ENCODE peak calls at places on chromosomes 16 and 17, in ten cellular contexts. J, P, K, H, L, E, R, G, V and F are unnamed samples.

GRCh38 chr16:2782583-2783351 is 4.6 kb downstream of the PRSS33 start:
- DNase-seq in J (no peak), P (peak), K (no peak), H (peak), L (no peak), E (no peak), R (no peak), G (no peak), V (no peak), F (no peak)

GRCh38 chr16:8919934-8920465 is 37.8 kb downstream of the LITAFD start:
- DNase-seq in J (no peak), P (no peak), K (no peak), H (no peak), L (no peak), E (no peak), R (peak), G (no peak), V (no peak), F (no peak)

GRCh38 chr16:81493755-81494433 is 49.3 kb downstream of the CMIP start:
- DNase-seq in J (no peak), P (no peak), K (no peak), H (no peak), L (no peak), E (peak), R (no peak), G (peak), V (peak), F (peak)

GRCh38 chr17:3472137-3472536 is 518 bp upstream of the SPATA22 start:
- DNase-seq in J (no peak), P (no peak), K (no peak), H (no peak), L (no peak), E (no peak), R (no peak), G (no peak), V (no peak), F (no peak)

GRCh38 chr16:17561056-17561455 is 90.3 kb upstream of the XYLT1 start:
- DNase-seq in J (no peak), P (no peak), K (no peak), H (no peak), L (no peak), E (no peak), R (no peak), G (no peak), V (no peak), F (no peak)

GRCh38 chr17:22703204-22703603 is 1010.9 kb downstream of the KCNJ18 start:
- DNase-seq in J (no peak), P (no peak), K (no peak), H (no peak), L (no peak), E (peak), R (no peak), G (no peak), V (no peak), F (no peak)

GRCh38 chr17:8375738-8376259 is 705 bp downstream of the KRABD2 start:
- DNase-seq in J (no peak), P (no peak), K (no peak), H (no peak), L (no peak), E (no peak), R (no peak), G (no peak), V (no peak), F (peak)

GRCh38 chr16:76931186-76931585 is 259.8 kb upstream of the MON1B start:
- DNase-seq in J (no peak), P (no peak), K (no peak), H (no peak), L (no peak), E (no peak), R (no peak), G (no peak), V (no peak), F (peak)

GRCh38 chr17:30368896-30369720 is 9.6 kb upstream of the CPD start:
- DNase-seq in J (no peak), P (no peak), K (no peak), H (no peak), L (no peak), E (no peak), R (no peak), G (no peak), V (no peak), F (no peak)

GRCh38 chr17:30376621-30377452 is 1.9 kb upstream of the CPD start:
- DNase-seq in J (no peak), P (peak), K (no peak), H (peak), L (peak), E (peak), R (no peak), G (peak), V (peak), F (peak)

GRCh38 chr17:30369995-30370394 is 8.7 kb upstream of the CPD start:
- DNase-seq in J (no peak), P (no peak), K (no peak), H (no peak), L (no peak), E (no peak), R (no peak), G (no peak), V (no peak), F (peak)

GRCh38 chr17:30375661-30376060 is 3.1 kb upstream of the CPD start:
- DNase-seq in J (no peak), P (no peak), K (no peak), H (no peak), L (no peak), E (peak), R (no peak), G (no peak), V (no peak), F (peak)

GRCh38 chr17:30372755-30373154 is 6.0 kb upstream of the CPD start:
- DNase-seq in J (no peak), P (no peak), K (no peak), H (no peak), L (no peak), E (no peak), R (no peak), G (no peak), V (peak), F (peak)
- TF ChIP-seq CTCF in J (no peak), P (no peak), K (peak), H (no peak), L (no peak), E (no peak), R (no peak), G (no peak), V (peak), F (peak)

DNA sequence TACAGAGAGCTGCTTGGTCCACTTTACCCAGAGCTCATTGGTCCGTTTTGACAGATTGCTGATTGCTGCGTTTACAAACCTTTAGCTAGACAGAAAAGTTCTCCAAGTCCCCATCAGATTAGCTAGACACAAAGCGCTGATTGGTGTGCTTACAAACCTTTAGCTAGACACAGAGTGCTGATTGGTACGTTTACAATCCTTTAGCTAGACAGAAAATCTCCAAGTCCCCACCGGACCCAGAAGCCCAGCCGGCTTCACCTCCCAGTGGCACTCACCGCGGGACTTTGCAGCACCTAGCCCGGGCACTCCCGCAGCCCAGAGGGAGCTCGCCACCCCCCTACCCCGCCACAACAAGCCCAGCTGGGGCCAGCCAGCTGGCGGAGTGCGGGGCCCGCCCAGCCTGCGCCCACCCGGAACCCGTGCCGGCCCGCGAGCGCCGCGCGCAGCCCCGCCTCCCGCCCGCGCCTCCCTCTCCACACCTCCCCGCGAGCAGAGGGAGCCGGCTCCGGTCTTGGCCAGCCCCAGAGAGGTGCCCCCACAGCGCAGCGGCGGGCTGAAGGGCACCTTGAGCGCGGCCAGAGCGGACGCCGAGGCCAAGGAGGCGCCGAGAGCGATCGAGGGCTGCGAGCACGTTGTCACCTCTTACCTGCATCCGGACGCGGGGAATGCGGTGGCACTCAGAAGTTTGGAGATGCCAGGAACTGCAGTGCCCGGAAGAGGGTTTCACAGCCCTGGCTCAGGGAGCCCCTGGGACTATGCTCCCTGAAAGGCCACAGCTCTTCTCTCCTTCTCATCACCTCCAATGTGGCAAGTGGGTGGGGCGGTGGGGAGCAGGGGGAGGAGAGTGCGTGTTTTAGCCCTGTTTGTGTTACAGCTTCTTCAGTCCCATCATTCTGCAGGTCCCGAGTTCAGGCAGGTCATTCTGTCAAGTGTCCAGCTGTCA is 1504.5 kb downstream of the CDH11 start:
- DNase-seq in J (peak), P (no peak), K (no peak), H (no peak), L (no peak), E (no peak), R (no peak), G (no peak), V (no peak), F (no peak)
- H3K4me3 ChIP-seq in J (peak), P (peak), K (peak), H (peak), L (peak), E (no peak), R (peak), G (peak), V (peak), F (peak)

DNA sequence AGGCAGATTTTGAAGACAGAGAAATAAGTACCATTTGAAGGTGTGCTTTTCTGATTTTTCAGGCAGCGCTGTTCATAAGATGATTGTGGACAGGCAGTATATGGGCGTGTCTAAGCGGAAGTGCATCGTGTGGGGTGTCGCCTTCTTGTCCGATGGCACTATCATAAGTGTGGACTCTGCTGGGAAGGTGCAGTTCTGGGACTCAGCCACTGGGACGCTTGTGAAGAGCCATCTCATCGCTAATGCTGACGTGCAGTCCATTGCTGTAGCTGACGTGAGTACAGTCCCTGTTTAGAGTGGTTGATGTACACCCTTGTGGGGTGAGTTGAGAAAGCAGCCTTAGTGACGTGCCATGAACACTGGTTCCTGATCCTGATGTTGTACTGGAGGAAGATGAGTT is 10.7 kb downstream of the UTP4 start:
- DNase-seq in J (no peak), P (no peak), K (no peak), H (no peak), L (no peak), E (peak), R (no peak), G (no peak), V (no peak), F (no peak)
- TF ChIP-seq CTCF in J (no peak), P (no peak), K (peak), H (no peak), L (no peak), E (no peak), R (no peak), G (peak), V (no peak), F (no peak)

DNA sequence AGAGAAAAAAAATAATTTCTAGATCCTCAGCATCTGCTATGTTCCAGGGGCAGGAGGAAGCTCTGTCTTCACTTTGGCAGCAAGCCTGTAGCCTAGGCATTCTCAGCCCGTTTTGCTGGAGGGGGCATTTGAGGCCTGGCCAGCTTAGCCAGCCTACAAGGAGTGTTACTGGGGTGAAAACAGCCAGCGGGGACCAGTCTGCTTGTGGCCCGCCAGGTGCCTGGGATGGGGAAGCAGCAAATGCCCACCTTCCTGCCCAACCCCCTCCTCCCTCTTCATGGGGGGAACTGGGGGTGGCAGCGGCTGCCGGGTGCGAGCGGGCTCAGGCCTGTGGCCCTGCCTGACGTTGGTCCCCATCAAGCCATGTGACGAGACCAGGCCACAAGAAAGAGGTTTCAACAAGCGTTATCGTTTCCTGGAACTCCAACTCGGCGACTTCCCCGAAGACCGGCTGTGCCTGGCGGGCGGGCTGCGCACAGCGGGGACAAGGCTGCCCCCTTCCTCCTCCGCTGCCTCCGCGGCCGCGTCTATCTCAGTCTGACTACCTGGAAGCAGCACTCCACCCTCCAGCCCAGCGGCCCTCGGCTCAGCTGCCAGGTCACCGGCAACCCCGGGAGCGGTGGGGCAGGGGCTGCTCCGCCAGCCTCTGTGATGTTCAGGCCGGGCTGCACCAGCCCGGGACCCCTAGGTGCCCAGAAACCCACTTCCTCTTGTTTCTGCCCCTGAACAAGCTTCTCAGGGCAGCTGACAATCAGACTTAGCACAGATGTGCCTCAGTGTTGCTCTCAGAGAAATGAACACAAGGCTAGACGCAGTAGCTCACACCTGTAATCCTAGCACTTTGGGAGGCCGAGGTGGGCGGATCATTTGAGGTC is 22.9 kb downstream of the SOCS1 start:
- DNase-seq in J (peak), P (peak), K (peak), H (no peak), L (no peak), E (no peak), R (peak), G (no peak), V (no peak), F (no peak)
- H3K4me3 ChIP-seq in J (no peak), P (no peak), K (no peak), H (no peak), L (no peak), E (no peak), R (no peak), G (no peak), V (no peak), F (no peak)

DNA sequence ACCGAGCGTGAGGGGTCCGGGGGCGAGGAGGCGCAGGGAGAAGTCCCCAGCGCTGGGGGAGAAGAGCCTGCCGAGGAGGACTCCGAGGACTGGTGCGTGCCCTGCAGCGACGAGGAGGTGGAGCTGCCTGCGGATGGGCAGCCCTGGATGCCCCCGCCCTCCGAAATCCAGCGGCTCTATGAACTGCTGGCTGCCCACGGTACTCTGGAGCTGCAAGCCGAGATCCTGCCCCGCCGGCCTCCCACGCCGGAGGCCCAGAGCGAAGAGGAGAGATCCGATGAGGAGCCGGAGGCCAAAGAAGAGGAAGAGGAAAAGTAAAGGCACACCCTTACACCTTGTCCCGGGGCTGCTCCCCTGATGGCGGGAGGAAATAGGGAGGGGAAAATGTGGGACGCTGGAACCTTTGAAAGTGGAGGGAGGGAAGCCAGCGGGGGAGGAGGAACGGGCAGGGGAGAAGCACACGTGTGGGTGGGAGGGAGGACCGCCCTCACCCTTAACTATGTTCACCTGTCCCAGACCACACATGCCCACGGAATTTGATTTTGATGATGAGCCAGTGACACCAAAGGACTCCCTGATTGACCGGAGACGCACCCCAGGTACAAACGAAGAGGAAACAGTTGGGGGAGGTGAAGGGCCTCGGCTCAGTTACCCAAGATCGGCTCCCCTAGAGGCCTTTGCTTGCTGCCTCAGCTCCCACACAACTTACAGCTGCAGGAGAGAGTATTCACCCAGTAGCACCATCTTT is 916 bp downstream of the PAGR1 start:
- DNase-seq in J (peak), P (peak), K (peak), H (peak), L (peak), E (peak), R (peak), G (no peak), V (no peak), F (peak)
- TF ChIP-seq CTCF in J (peak), P (no peak), K (peak), H (no peak), L (no peak), E (peak), R (no peak), G (peak), V (no peak), F (no peak)

GRCh38 chr17:73231363-73231762 is 30.3 kb downstream of the CPSF4L start:
- DNase-seq in J (no peak), P (no peak), K (no peak), H (no peak), L (no peak), E (peak), R (no peak), G (no peak), V (no peak), F (no peak)
- H3K4me3 ChIP-seq in J (peak), P (peak), K (peak), H (peak), L (peak), E (peak), R (peak), G (peak), V (peak), F (peak)